ENCODE peak calls at places on chromosome 21, in ten cellular contexts. Q is foreskin fibroblast, T is A549, K is fibroblast of mammary gland, O is PC-3, G is OCI-LY7, X is HCT116, N is hepatocyte, H is mammary epithelial cell, W is coronary artery. I is an unnamed sample.

GRCh38 chr21:45868086-45868485 is 113.5 kb upstream of the COL6A1 start:
- DNase-seq in Q (no peak), T (no peak), K (no peak), O (no peak), G (no peak), X (no peak), N (no peak), H (no peak), W (no peak), I (no peak)

GRCh38 chr21:17925900-17926299 is 106.7 kb upstream of the C21orf91 start:
- DNase-seq in Q (no peak), T (no peak), K (peak), O (peak), G (peak), X (no peak), N (peak), H (no peak), W (no peak), I (peak)

GRCh38 chr21:45843426-45843825 is 138.1 kb upstream of the COL6A1 start:
- DNase-seq in Q (no peak), T (no peak), K (no peak), O (no peak), G (no peak), X (no peak), N (no peak), H (no peak), W (no peak), I (no peak)

GRCh38 chr21:45537746-45538291 is 4.4 kb downstream of the SLC19A1 start:
- DNase-seq in Q (no peak), T (no peak), K (no peak), O (no peak), G (no peak), X (no peak), N (no peak), H (no peak), W (no peak), I (no peak)

GRCh38 chr21:17679002-17679600 is 66.4 kb upstream of the BTG3 start:
- DNase-seq in Q (peak), T (peak), K (peak), O (peak), G (peak), X (peak), N (peak), H (peak), W (no peak), I (peak)

GRCh38 chr21:45415188-45415942 is 10.4 kb downstream of the COL18A1 start:
- DNase-seq in Q (no peak), T (no peak), K (no peak), O (no peak), G (no peak), X (no peak), N (no peak), H (no peak), W (no peak), I (no peak)

GRCh38 chr21:46145159-46145839 is 10.1 kb downstream of the FTCD start:
- DNase-seq in Q (no peak), T (no peak), K (no peak), O (no peak), G (no peak), X (no peak), N (no peak), H (no peak), W (no peak), I (no peak)

GRCh38 chr21:45320261-45320990 is 32.7 kb upstream of the POFUT2 start:
- DNase-seq in Q (no peak), T (no peak), K (no peak), O (no peak), G (no peak), X (no peak), N (no peak), H (no peak), W (no peak), I (no peak)

GRCh38 chr21:17444828-17445227 is 68.0 kb upstream of the CXADR start:
- DNase-seq in Q (no peak), T (no peak), K (no peak), O (no peak), G (no peak), X (no peak), N (no peak), H (no peak), W (no peak), I (no peak)

GRCh38 chr21:14223365-14223764 is 7.4 kb downstream of the RBM11 start:
- DNase-seq in Q (no peak), T (no peak), K (no peak), O (no peak), G (no peak), X (no peak), N (no peak), H (no peak), W (no peak), I (no peak)

GRCh38 chr21:17512245-17513213 is at the start of gene CXADR:
- DNase-seq in Q (no peak), T (peak), K (no peak), O (peak), G (peak), X (peak), N (peak), H (peak), W (no peak), I (peak)

GRCh38 chr21:45629046-45629981 is 14.2 kb upstream of the PCBP3 start:
- DNase-seq in Q (no peak), T (no peak), K (no peak), O (no peak), G (no peak), X (no peak), N (no peak), H (no peak), W (peak), I (no peak)

GRCh38 chr21:45525153-45525909 is 16.9 kb downstream of the SLC19A1 start:
- DNase-seq in Q (no peak), T (no peak), K (no peak), O (no peak), G (no peak), X (no peak), N (peak), H (no peak), W (no peak), I (no peak)

GRCh38 chr21:14356771-14357170 is 26.2 kb downstream of the HSPA13 start:
- DNase-seq in Q (no peak), T (no peak), K (peak), O (no peak), G (no peak), X (no peak), N (no peak), H (peak), W (no peak), I (no peak)

GRCh38 chr21:37535130-37535529 is 168.6 kb downstream of the DYRK1A start:
- DNase-seq in Q (no peak), T (no peak), K (no peak), O (no peak), G (no peak), X (no peak), N (no peak), H (no peak), W (no peak), I (no peak)

GRCh38 chr21:36725793-36726386 is 27.0 kb downstream of the SIM2 start:
- DNase-seq in Q (no peak), T (no peak), K (no peak), O (no peak), G (no peak), X (no peak), N (no peak), H (no peak), W (peak), I (no peak)

GRCh38 chr21:46452719-46453118 is 6.0 kb upstream of the DIP2A start:
- DNase-seq in Q (no peak), T (no peak), K (no peak), O (no peak), G (no peak), X (no peak), N (no peak), H (no peak), W (no peak), I (no peak)

GRCh38 chr21:46066843-46067331 is 31.0 kb upstream of the COL6A2 start:
- DNase-seq in Q (no peak), T (no peak), K (peak), O (no peak), G (no peak), X (no peak), N (no peak), H (no peak), W (peak), I (no peak)

GRCh38 chr21:46118871-46119564 is 21.1 kb downstream of the COL6A2 start:
- DNase-seq in Q (no peak), T (no peak), K (peak), O (no peak), G (no peak), X (no peak), N (no peak), H (no peak), W (peak), I (no peak)

GRCh38 chr21:17901458-17902092 is 82.4 kb upstream of the C21orf91 start:
- DNase-seq in Q (no peak), T (no peak), K (peak), O (peak), G (no peak), X (no peak), N (no peak), H (peak), W (no peak), I (no peak)

GRCh38 chr21:45403133-45403824 is 1.7 kb upstream of the COL18A1 start:
- DNase-seq in Q (no peak), T (no peak), K (no peak), O (peak), G (no peak), X (no peak), N (no peak), H (peak), W (no peak), I (no peak)

GRCh38 chr21:37370152-37371040 is 3.8 kb downstream of the DYRK1A start:
- DNase-seq in Q (peak), T (no peak), K (peak), O (peak), G (peak), X (no peak), N (no peak), H (peak), W (no peak), I (no peak)

GRCh38 chr21:17231771-17232170 is 281.1 kb upstream of the CXADR start:
- DNase-seq in Q (no peak), T (no peak), K (peak), O (no peak), G (no peak), X (no peak), N (no peak), H (no peak), W (no peak), I (no peak)

GRCh38 chr21:21921410-21922232 is 923.4 kb downstream of the NCAM2 start:
- DNase-seq in Q (no peak), T (no peak), K (peak), O (peak), G (peak), X (no peak), N (peak), H (no peak), W (no peak), I (no peak)

GRCh38 chr21:31636874-31637273 is 22.6 kb upstream of the SOD1 start:
- DNase-seq in Q (no peak), T (no peak), K (no peak), O (no peak), G (no peak), X (no peak), N (no peak), H (no peak), W (no peak), I (no peak)

GRCh38 chr21:29163381-29164115 is 33.1 kb downstream of the MAP3K7CL start:
- DNase-seq in Q (no peak), T (no peak), K (peak), O (no peak), G (no peak), X (no peak), N (no peak), H (no peak), W (no peak), I (no peak)

GRCh38 chr21:45423968-45424853 is 19.2 kb downstream of the COL18A1 start:
- DNase-seq in Q (no peak), T (no peak), K (no peak), O (no peak), G (no peak), X (no peak), N (no peak), H (no peak), W (no peak), I (no peak)

GRCh38 chr21:14947613-14948160 is 117.1 kb downstream of the NRIP1 start:
- DNase-seq in Q (no peak), T (no peak), K (no peak), O (no peak), G (no peak), X (no peak), N (no peak), H (no peak), W (no peak), I (no peak)

GRCh38 chr21:45568383-45568782 is 26.1 kb upstream of the SLC19A1 start:
- DNase-seq in Q (no peak), T (no peak), K (no peak), O (no peak), G (no peak), X (no peak), N (no peak), H (no peak), W (no peak), I (no peak)

GRCh38 chr21:28588997-28589396 is 403.7 kb downstream of the LTN1 start:
- DNase-seq in Q (no peak), T (no peak), K (no peak), O (no peak), G (no peak), X (no peak), N (no peak), H (no peak), W (no peak), I (no peak)

GRCh38 chr21:36776981-36777617 is 78.2 kb downstream of the SIM2 start:
- DNase-seq in Q (no peak), T (no peak), K (no peak), O (no peak), G (no peak), X (no peak), N (no peak), H (no peak), W (peak), I (no peak)

GRCh38 chr21:46157987-46158451 is 2.6 kb upstream of the FTCD start:
- DNase-seq in Q (no peak), T (no peak), K (no peak), O (no peak), G (no peak), X (no peak), N (peak), H (no peak), W (peak), I (no peak)

GRCh38 chr21:20031807-20032206 is 966.4 kb upstream of the NCAM2 start:
- DNase-seq in Q (no peak), T (no peak), K (no peak), O (no peak), G (no peak), X (no peak), N (no peak), H (no peak), W (no peak), I (no peak)

GRCh38 chr21:15526793-15527192 is 203.0 kb upstream of the USP25 start:
- DNase-seq in Q (no peak), T (no peak), K (no peak), O (no peak), G (no peak), X (no peak), N (no peak), H (no peak), W (no peak), I (no peak)

GRCh38 chr21:14862794-14863720 is 201.7 kb downstream of the NRIP1 start:
- DNase-seq in Q (no peak), T (no peak), K (peak), O (peak), G (peak), X (no peak), N (peak), H (no peak), W (no peak), I (peak)

GRCh38 chr21:25639922-25640670 is 1.0 kb downstream of the JAM2 start:
- DNase-seq in Q (no peak), T (no peak), K (no peak), O (no peak), G (peak), X (no peak), N (peak), H (no peak), W (no peak), I (no peak)

GRCh38 chr21:31370893-31371652 is 27.0 kb upstream of the TIAM1 start:
- DNase-seq in Q (peak), T (no peak), K (peak), O (no peak), G (no peak), X (no peak), N (peak), H (no peak), W (no peak), I (no peak)

GRCh38 chr21:35838987-35839763 is 221.2 kb downstream of the SETD4 start:
- DNase-seq in Q (no peak), T (no peak), K (no peak), O (no peak), G (no peak), X (no peak), N (no peak), H (peak), W (no peak), I (no peak)

GRCh38 chr21:45876381-45877159 is 105.0 kb upstream of the COL6A1 start:
- DNase-seq in Q (peak), T (no peak), K (no peak), O (no peak), G (no peak), X (no peak), N (no peak), H (no peak), W (no peak), I (no peak)

GRCh38 chr21:43283136-43283924 is 114.5 kb downstream of the CRYAA start:
- DNase-seq in Q (no peak), T (no peak), K (no peak), O (no peak), G (no peak), X (no peak), N (no peak), H (no peak), W (no peak), I (no peak)

GRCh38 chr21:43279578-43279894 is 110.7 kb downstream of the CRYAA start:
- DNase-seq in Q (no peak), T (no peak), K (no peak), O (no peak), G (no peak), X (no peak), N (no peak), H (no peak), W (no peak), I (no peak)

GRCh38 chr21:43282358-43283120 is 113.7 kb downstream of the CRYAA start:
- DNase-seq in Q (no peak), T (no peak), K (no peak), O (no peak), G (no peak), X (no peak), N (no peak), H (no peak), W (no peak), I (no peak)

GRCh38 chr21:43280949-43281633 is 112.3 kb downstream of the CRYAA start:
- DNase-seq in Q (no peak), T (no peak), K (no peak), O (no peak), G (no peak), X (no peak), N (no peak), H (no peak), W (no peak), I (no peak)

DNA sequence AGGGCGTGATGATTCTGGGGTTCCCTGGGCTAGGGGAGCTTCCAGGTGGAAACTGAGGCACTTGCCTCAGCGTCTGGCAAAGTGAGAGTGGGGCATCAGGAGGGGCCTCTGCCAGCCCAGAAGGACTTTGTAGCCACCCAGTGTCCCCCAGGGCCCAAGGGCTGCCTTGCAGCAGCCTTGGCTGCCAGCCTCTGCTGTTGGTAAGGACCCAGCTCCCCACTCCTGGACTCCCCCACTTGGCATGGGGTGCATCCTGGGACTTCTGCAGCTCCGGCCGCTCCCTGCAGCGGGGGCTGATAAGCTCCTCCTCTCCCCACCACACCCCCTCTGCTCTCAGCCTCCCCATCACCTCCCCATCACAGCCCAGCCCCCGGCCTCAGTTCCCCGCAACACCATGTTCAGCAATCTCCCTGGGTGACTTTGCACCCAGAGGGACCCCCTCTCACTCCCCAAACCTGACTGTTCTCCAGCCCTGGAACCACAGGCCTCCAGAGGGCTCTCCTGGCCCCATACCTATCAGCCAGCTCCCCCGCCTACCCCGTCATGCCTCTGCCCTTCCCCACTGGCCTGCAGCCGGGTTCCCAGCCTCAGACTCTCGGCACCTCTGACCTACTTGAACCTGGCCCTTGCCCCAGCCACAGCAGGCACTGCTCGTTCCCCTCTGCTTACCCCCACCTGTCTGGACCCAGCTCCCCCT is 113.0 kb downstream of the CRYAA start:
- DNase-seq in Q (no peak), T (no peak), K (no peak), O (no peak), G (no peak), X (no peak), N (no peak), H (no peak), W (no peak), I (no peak)
- TF ChIP-seq CTCF in Q (no peak), T (no peak), K (no peak), O (no peak), G (no peak), X (no peak), N (no peak), H (no peak), W (no peak), I (no peak)

GRCh38 chr21:26834181-26834945 is 10.8 kb downstream of the ADAMTS1 start:
- DNase-seq in Q (no peak), T (no peak), K (no peak), O (peak), G (no peak), X (no peak), N (no peak), H (no peak), W (no peak), I (no peak)
- TF ChIP-seq CTCF in Q (peak), T (no peak), K (peak), O (peak), G (no peak), X (no peak), N (peak), H (peak), W (no peak), I (no peak)

DNA sequence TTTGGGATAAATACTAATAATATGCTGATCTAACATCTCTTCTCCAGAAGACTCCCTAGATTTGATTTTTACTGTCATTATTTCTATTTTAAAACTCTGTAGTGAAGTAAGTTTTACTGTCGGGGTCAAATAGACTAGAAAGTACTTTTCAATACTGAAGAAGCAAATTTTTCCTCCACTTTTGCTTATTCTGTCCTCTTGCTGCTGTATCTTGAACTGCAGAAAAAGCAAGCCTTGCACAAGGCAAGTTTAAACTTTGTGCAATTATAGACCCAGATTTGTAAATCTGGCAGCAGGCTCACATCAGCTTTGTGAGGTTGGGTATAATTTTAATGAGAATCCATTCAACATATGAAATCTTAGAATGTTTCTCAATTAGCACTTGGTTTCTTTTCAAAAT is 151.1 kb upstream of the ETS2 start:
- DNase-seq in Q (no peak), T (no peak), K (no peak), O (no peak), G (no peak), X (no peak), N (no peak), H (no peak), W (no peak), I (no peak)
- TF ChIP-seq CTCF in Q (no peak), T (no peak), K (no peak), O (no peak), G (no peak), X (no peak), N (no peak), H (peak), W (peak), I (no peak)

GRCh38 chr21:42467613-42467983 is 28.4 kb downstream of the RSPH1 start:
- DNase-seq in Q (no peak), T (no peak), K (no peak), O (no peak), G (no peak), X (no peak), N (no peak), H (no peak), W (no peak), I (no peak)

GRCh38 chr21:42468511-42469131 is 27.4 kb downstream of the RSPH1 start:
- DNase-seq in Q (no peak), T (no peak), K (no peak), O (peak), G (no peak), X (no peak), N (no peak), H (peak), W (no peak), I (no peak)

GRCh38 chr21:42469272-42469671 is 26.8 kb downstream of the RSPH1 start:
- DNase-seq in Q (no peak), T (no peak), K (no peak), O (no peak), G (peak), X (no peak), N (peak), H (no peak), W (peak), I (no peak)

GRCh38 chr21:42465008-42465878 is 30.8 kb downstream of the RSPH1 start:
- DNase-seq in Q (no peak), T (no peak), K (no peak), O (no peak), G (no peak), X (no peak), N (peak), H (no peak), W (no peak), I (peak)

GRCh38 chr21:42466700-42467612 is 29.1 kb downstream of the RSPH1 start:
- DNase-seq in Q (no peak), T (no peak), K (no peak), O (peak), G (peak), X (peak), N (peak), H (no peak), W (no peak), I (peak)
- TF ChIP-seq CTCF in Q (no peak), T (no peak), K (no peak), O (peak), G (peak), X (peak), N (peak), H (peak), W (no peak), I (no peak)

GRCh38 chr21:43949499-43950208 is 62.5 kb upstream of the TRAPPC10 start:
- DNase-seq in Q (no peak), T (no peak), K (no peak), O (no peak), G (no peak), X (no peak), N (no peak), H (no peak), W (no peak), I (no peak)
- TF ChIP-seq CTCF in Q (no peak), T (no peak), K (no peak), O (no peak), G (no peak), X (no peak), N (no peak), H (no peak), W (no peak), I (no peak)

I was measured in Calu3.